ENCODE peak calls at places on chromosomes 3 and 15, in four cellular contexts. B is HCT116, T is HepG2, K is K562. H is an unnamed sample.

GRCh38 chr15:63514533-63514943 is 10.1 kb downstream of the USP3 start:
- DNase-seq in K (no peak), T (peak), B (no peak), H (peak)

GRCh38 chr3:67790043-67790442 is 135.6 kb upstream of the SUCLG2 start:
- DNase-seq in T (peak), K (peak), B (peak), H (peak)

GRCh38 chr3:177468816-177469590 is 271.7 kb upstream of the TBL1XR1 start:
- DNase-seq in B (no peak), K (no peak), T (no peak), H (no peak)

GRCh38 chr3:102841866-102842265 is 407.1 kb downstream of the ZPLD1 start:
- DNase-seq in B (no peak), T (no peak), K (no peak), H (no peak)

GRCh38 chr15:99105516-99106341 is 849 bp downstream of the SYNM start:
- DNase-seq in B (no peak), T (no peak), K (no peak), H (no peak)

GRCh38 chr15:66882251-66883020 is 180.4 kb downstream of the SMAD6 start:
- DNase-seq in T (no peak), K (no peak), B (no peak), H (no peak)

GRCh38 chr15:56723787-56724186 is 9.5 kb downstream of the ZNF280D start:
- DNase-seq in T (no peak), K (no peak), B (no peak), H (no peak)

GRCh38 chr3:104523136-104523535 is 843.6 kb upstream of the ALCAM start:
- DNase-seq in B (no peak), T (no peak), K (no peak), H (no peak)

GRCh38 chr3:183825380-183826161 is at the start of gene MAP6D1:
- DNase-seq in B (peak), K (no peak), T (no peak), H (no peak)

GRCh38 chr3:129975332-129976090 is 991 bp downstream of the TRH start:
- DNase-seq in T (no peak), B (no peak), K (no peak), H (no peak)

GRCh38 chr3:134937256-134938023 is 142.4 kb downstream of the EPHB1 start:
- DNase-seq in T (no peak), B (no peak), K (no peak), H (no peak)

GRCh38 chr3:123397921-123398785 is 50.7 kb downstream of the ADCY5 start:
- DNase-seq in T (no peak), B (no peak), K (no peak), H (no peak)

GRCh38 chr15:66864086-66864830 is 162.2 kb downstream of the SMAD6 start:
- DNase-seq in T (no peak), K (no peak), B (no peak), H (no peak)

GRCh38 chr3:191065183-191065805 is 133.7 kb upstream of the OSTN start:
- DNase-seq in B (no peak), K (no peak), T (no peak), H (no peak)

GRCh38 chr3:172530566-172530965 is 7.3 kb upstream of the TNFSF10 start:
- DNase-seq in K (no peak), B (no peak), T (no peak), H (no peak)

GRCh38 chr3:56955551-56956131 is 104.8 kb upstream of the SPATA12 start:
- DNase-seq in T (no peak), B (no peak), K (no peak), H (no peak)

GRCh38 chr3:117719316-117719926 is 1009.8 kb downstream of the TUSC7 start:
- DNase-seq in K (peak), B (peak), T (peak), H (no peak)

GRCh38 chr15:69338535-69339213 is 40.0 kb downstream of the PAQR5 start:
- DNase-seq in B (peak), T (no peak), K (no peak), H (no peak)

GRCh38 chr15:74612677-74613076 is 3.0 kb upstream of the CLK3 start:
- DNase-seq in K (no peak), T (no peak), B (no peak), H (no peak)

GRCh38 chr3:190323241-190323617 is 983 bp upstream of the CLDN1 start:
- DNase-seq in B (no peak), T (no peak), K (no peak), H (no peak)

GRCh38 chr3:186053954-186054353 is 54.9 kb downstream of the ETV5 start:
- DNase-seq in B (no peak), T (no peak), K (no peak), H (no peak)

GRCh38 chr3:186909078-186909853 is 21.1 kb upstream of the ST6GAL1 start:
- DNase-seq in B (no peak), T (peak), K (peak), H (no peak)

GRCh38 chr15:64426845-64427465 is 33.4 kb upstream of the ZNF609 start:
- DNase-seq in K (no peak), T (peak), B (peak), H (peak)

GRCh38 chr3:195854628-195855300 is 43.0 kb upstream of the MUC4 start:
- DNase-seq in B (no peak), K (peak), T (no peak), H (no peak)

GRCh38 chr15:71595846-71596553 is 214.4 kb upstream of the NR2E3 start:
- DNase-seq in K (no peak), B (no peak), T (no peak), H (no peak)

GRCh38 chr15:60573936-60574335 is 95.0 kb upstream of the ICE2 start:
- DNase-seq in B (no peak), K (no peak), T (no peak), H (no peak)

GRCh38 chr3:143970773-143971366 is 753 bp upstream of the DIPK2A start:
- DNase-seq in B (peak), K (peak), T (no peak), H (no peak)

GRCh38 chr15:96947830-96948229 is 617.3 kb downstream of the NR2F2 start:
- DNase-seq in K (no peak), T (no peak), B (no peak), H (no peak)

GRCh38 chr15:81312790-81313543 is 11.0 kb downstream of the STARD5 start:
- DNase-seq in K (no peak), B (peak), T (no peak), H (peak)
- TF ChIP-seq SIN3A in K (no peak), B (peak), T (no peak), H (no peak)

GRCh38 chr15:37016287-37016686 is 84.1 kb downstream of the MEIS2 start:
- DNase-seq in B (no peak), K (no peak), T (no peak), H (no peak)

GRCh38 chr15:37015025-37015424 is 85.3 kb downstream of the MEIS2 start:
- DNase-seq in T (no peak), K (no peak), B (no peak), H (no peak)

GRCh38 chr15:37015476-37015875 is 84.9 kb downstream of the MEIS2 start:
- DNase-seq in K (no peak), T (no peak), B (no peak), H (no peak)

GRCh38 chr15:37014566-37014965 is 85.8 kb downstream of the MEIS2 start:
- DNase-seq in B (no peak), T (no peak), K (no peak), H (no peak)

GRCh38 chr15:37014137-37014536 is 86.2 kb downstream of the MEIS2 start:
- DNase-seq in T (no peak), B (no peak), K (no peak), H (no peak)
- TF ChIP-seq TCF7L2 in T (no peak), B (no peak), K (no peak), H (no peak)

DNA sequence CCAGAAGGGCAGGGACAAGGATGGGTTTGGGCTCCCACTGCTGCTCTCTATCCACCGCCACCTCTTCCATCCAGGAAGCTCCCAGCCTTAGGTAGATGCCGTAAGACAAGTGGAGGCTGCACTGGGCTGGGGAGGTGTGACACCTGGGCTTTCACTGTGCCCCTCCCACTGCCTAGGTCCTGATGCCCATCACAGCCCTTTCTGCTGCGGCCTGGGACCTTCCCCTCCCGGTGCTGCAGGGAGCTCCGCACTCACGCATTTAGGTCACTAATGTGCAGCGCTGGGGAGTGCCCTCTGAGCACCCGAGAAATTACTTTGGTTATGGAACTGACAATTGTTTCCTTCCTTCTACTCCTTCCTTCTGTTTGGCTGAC is 850 bp downstream of the LTF start:
- DNase-seq in K (no peak), T (no peak), B (no peak), H (no peak)
- TF ChIP-seq SIN3A in K (no peak), T (no peak), B (no peak), H (no peak)

DNA sequence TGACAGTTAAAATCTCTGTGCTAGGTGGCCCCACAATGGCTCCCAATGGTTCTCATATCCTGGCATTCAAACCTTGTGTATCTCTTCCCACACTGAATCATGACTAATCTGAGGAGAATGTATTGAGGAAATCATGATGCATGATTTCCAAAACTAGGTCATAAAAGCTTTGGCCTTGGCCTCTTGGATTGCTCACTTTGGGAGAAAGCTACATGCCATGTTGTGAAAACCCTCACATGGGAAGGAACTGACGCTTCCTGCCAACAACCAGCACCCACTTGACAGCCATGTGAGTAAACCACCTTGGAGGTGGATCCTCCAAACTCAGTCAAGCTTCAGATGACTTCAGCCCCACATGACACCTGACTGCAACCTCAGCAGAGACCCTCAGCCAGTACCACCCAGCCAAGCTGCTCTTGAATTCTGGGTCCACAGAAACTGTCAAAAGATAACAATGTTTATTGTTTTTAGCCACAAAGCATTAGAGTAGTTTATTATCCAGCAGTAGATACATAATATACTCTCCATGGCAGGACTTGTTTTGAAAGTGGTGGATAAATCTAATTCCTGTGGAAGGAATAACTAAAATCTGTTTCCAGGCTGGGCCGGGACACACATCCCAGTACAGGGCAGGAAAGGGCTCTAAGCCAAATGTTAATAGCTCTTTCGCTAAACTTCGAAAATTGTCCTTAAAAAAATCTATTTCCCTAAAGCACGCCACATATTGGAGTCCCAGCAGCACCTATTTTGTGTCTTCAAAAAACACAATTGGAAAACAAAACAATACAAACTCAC is 1.0 kb upstream of the ZNF620 start:
- DNase-seq in K (no peak), T (peak), B (peak), H (peak)
- TF ChIP-seq TCF7L2 in K (no peak), T (no peak), B (no peak), H (no peak)

DNA sequence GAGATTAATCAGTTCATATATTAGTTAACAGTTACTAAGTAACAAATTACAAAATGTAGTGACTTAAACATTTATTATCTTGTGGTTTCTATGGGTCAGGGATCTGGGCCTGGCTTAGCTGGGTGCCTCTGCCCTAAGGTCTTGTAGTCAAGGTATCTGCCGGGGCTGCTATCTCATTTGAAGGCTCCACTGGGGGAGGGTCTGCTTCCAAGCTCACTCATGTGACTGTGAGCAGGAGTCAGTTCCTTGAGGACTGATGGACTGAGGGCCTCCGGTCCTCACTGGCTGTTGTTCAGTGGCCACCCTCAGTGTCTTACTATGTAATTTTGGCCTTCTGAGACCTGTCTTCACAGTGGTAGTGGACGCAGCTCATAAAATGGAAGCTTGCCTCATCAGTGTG is 135.9 kb upstream of the PLXNA1 start:
- DNase-seq in T (no peak), K (no peak), B (no peak), H (no peak)
- TF ChIP-seq SIN3A in T (no peak), K (no peak), B (no peak), H (no peak)

DNA sequence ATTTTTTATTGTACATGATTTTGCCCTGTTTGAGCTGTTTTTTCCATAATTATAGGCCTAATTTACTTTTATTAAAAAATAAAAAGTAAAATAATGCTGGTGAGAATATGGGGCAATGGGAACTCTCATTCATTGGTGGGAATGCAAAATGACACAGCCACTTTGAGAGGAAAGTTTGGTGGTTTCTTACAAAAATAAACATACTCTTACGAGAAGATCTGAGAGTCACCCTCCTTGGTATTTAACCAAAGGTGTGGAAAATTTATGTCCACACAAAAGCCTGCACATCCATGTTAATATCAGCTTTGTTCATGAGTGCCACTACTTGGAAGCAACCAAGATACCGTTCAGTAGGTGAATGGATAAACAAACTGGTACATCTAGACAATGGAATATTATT is 9.8 kb downstream of the MUC13 start:
- DNase-seq in B (no peak), K (no peak), T (no peak), H (no peak)
- TF ChIP-seq TCF7L2 in B (no peak), K (no peak), T (no peak), H (no peak)

GRCh38 chr3:27730774-27731659 is 8.9 kb upstream of the EOMES start:
- DNase-seq in K (no peak), B (no peak), T (no peak), H (no peak)
- TF ChIP-seq SIN3A in K (no peak), B (no peak), T (no peak), H (no peak)

GRCh38 chr3:3689601-3690375 is 109.4 kb upstream of the LRRN1 start:
- DNase-seq in B (no peak), T (no peak), K (no peak), H (no peak)

GRCh38 chr3:3699407-3699806 is 99.8 kb upstream of the LRRN1 start:
- DNase-seq in T (no peak), B (no peak), K (no peak), H (no peak)

DNA sequence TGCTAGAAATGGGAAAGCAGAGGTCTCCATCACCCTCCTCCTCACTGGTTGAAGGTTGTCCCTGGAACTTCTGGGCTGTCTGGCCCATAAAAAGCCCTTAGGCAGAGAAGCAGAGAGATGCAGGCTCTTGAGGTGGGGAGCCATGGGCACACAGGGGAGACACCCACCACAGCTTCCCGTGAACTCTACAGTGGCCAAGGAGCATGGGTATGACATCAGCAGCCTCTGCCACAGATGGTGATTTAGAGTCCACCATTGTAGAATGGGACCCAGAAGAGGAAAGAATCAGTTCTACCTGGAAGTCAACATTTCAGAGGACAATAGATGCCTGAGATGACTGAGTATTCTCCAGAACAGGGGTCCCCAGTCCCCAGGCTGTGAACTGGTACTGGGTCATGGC is 105.6 kb upstream of the LRRN1 start:
- DNase-seq in K (no peak), B (no peak), T (no peak), H (no peak)
- TF ChIP-seq TCF7L2 in K (no peak), B (no peak), T (no peak), H (no peak)

GRCh38 chr3:127044996-127045395 is 62.1 kb downstream of the PLXNA1 start:
- DNase-seq in K (peak), B (peak), T (no peak), H (no peak)
- TF ChIP-seq SIN3A in K (no peak), B (no peak), T (no peak), H (no peak)

H was measured in Panc1.